ENCODE peak calls at places on chromosomes 6 and 20, in four cellular contexts. One of them, this sample, is unnamed.

GRCh38 chr6:13157293-13157692 is 171.0 kb downstream of the TBC1D7 start:
- DNase-seq in stimulated activated CD4-positive, alpha-beta T cell treated with anti-CD3 and anti-CD28 coated beads, TNF-alpha, amount 100 ng/mL, for 1 hour: no peak
- DNase-seq in A172: no peak
- DNase-seq in tibial artery: no peak
- DNase-seq in this sample: no peak

GRCh38 chr6:72580281-72580940 is 41.5 kb upstream of the KCNQ5 start:
- DNase-seq in A172: peak; percentile 83
- DNase-seq in tibial artery: peak; percentile 20
- DNase-seq in stimulated activated CD4-positive, alpha-beta T cell treated with anti-CD3 and anti-CD28 coated beads, TNF-alpha, amount 100 ng/mL, for 1 hour: no peak
- DNase-seq in this sample: peak; percentile 6

GRCh38 chr20:34190679-34191090 is 50.5 kb upstream of the ASIP start:
- DNase-seq in stimulated activated CD4-positive, alpha-beta T cell treated with anti-CD3 and anti-CD28 coated beads, TNF-alpha, amount 100 ng/mL, for 1 hour: peak; percentile 10
- DNase-seq in tibial artery: peak; percentile 49
- DNase-seq in A172: peak; percentile 75
- DNase-seq in this sample: peak; percentile 50

GRCh38 chr6:138347840-138348239 is 29.9 kb upstream of the SMIM28 start:
- DNase-seq in tibial artery: no peak
- DNase-seq in A172: no peak
- DNase-seq in stimulated activated CD4-positive, alpha-beta T cell treated with anti-CD3 and anti-CD28 coated beads, TNF-alpha, amount 100 ng/mL, for 1 hour: no peak
- DNase-seq in this sample: no peak

GRCh38 chr6:42745083-42745637 is 743 bp downstream of the TBCC start:
- DNase-seq in tibial artery: no peak
- DNase-seq in A172: peak; percentile 13
- DNase-seq in stimulated activated CD4-positive, alpha-beta T cell treated with anti-CD3 and anti-CD28 coated beads, TNF-alpha, amount 100 ng/mL, for 1 hour: no peak
- DNase-seq in this sample: no peak

GRCh38 chr6:21836292-21836691 is 242.7 kb downstream of the SOX4 start:
- DNase-seq in A172: no peak
- DNase-seq in tibial artery: no peak
- DNase-seq in stimulated activated CD4-positive, alpha-beta T cell treated with anti-CD3 and anti-CD28 coated beads, TNF-alpha, amount 100 ng/mL, for 1 hour: no peak
- DNase-seq in this sample: no peak

GRCh38 chr6:100730581-100730980 is 150.5 kb downstream of the ASCC3 start:
- DNase-seq in A172: no peak
- DNase-seq in stimulated activated CD4-positive, alpha-beta T cell treated with anti-CD3 and anti-CD28 coated beads, TNF-alpha, amount 100 ng/mL, for 1 hour: no peak
- DNase-seq in tibial artery: no peak
- DNase-seq in this sample: no peak

GRCh38 chr6:36853325-36853724 is 14.1 kb upstream of the CPNE5 start:
- DNase-seq in tibial artery: peak; percentile 70
- DNase-seq in A172: peak; percentile 90
- DNase-seq in stimulated activated CD4-positive, alpha-beta T cell treated with anti-CD3 and anti-CD28 coated beads, TNF-alpha, amount 100 ng/mL, for 1 hour: no peak
- DNase-seq in this sample: no peak

GRCh38 chr6:42547407-42548329 is 16.2 kb upstream of the UBR2 start:
- DNase-seq in A172: peak; percentile 67
- DNase-seq in stimulated activated CD4-positive, alpha-beta T cell treated with anti-CD3 and anti-CD28 coated beads, TNF-alpha, amount 100 ng/mL, for 1 hour: peak; percentile 76
- DNase-seq in tibial artery: peak; percentile 79
- DNase-seq in this sample: peak; percentile 87

GRCh38 chr6:33787336-33787953 is 1.5 kb downstream of the LEMD2 start:
- DNase-seq in A172: no peak
- DNase-seq in tibial artery: no peak
- DNase-seq in stimulated activated CD4-positive, alpha-beta T cell treated with anti-CD3 and anti-CD28 coated beads, TNF-alpha, amount 100 ng/mL, for 1 hour: no peak
- DNase-seq in this sample: no peak

GRCh38 chr6:16711551-16712249 is 49.6 kb downstream of the ATXN1 start:
- DNase-seq in A172: peak; percentile 89
- DNase-seq in stimulated activated CD4-positive, alpha-beta T cell treated with anti-CD3 and anti-CD28 coated beads, TNF-alpha, amount 100 ng/mL, for 1 hour: no peak
- DNase-seq in tibial artery: no peak
- DNase-seq in this sample: no peak

GRCh38 chr6:87054143-87054833 is 40.6 kb downstream of the CGA start:
- DNase-seq in A172: no peak
- DNase-seq in tibial artery: no peak
- DNase-seq in stimulated activated CD4-positive, alpha-beta T cell treated with anti-CD3 and anti-CD28 coated beads, TNF-alpha, amount 100 ng/mL, for 1 hour: no peak
- DNase-seq in this sample: no peak

GRCh38 chr6:69145062-69145461 is 510.0 kb downstream of the ADGRB3 start:
- DNase-seq in A172: no peak
- DNase-seq in stimulated activated CD4-positive, alpha-beta T cell treated with anti-CD3 and anti-CD28 coated beads, TNF-alpha, amount 100 ng/mL, for 1 hour: no peak
- DNase-seq in tibial artery: no peak
- DNase-seq in this sample: no peak

GRCh38 chr6:100230115-100230975 is 234.4 kb downstream of the SIM1 start:
- DNase-seq in A172: no peak
- DNase-seq in tibial artery: no peak
- DNase-seq in stimulated activated CD4-positive, alpha-beta T cell treated with anti-CD3 and anti-CD28 coated beads, TNF-alpha, amount 100 ng/mL, for 1 hour: no peak
- DNase-seq in this sample: no peak

GRCh38 chr20:5448449-5449118 is 131.8 kb upstream of the PROKR2 start:
- DNase-seq in stimulated activated CD4-positive, alpha-beta T cell treated with anti-CD3 and anti-CD28 coated beads, TNF-alpha, amount 100 ng/mL, for 1 hour: no peak
- DNase-seq in A172: peak; percentile 63
- DNase-seq in tibial artery: peak; percentile 33
- DNase-seq in this sample: peak; percentile 60

GRCh38 chr6:16663896-16664295 is 97.4 kb downstream of the ATXN1 start:
- DNase-seq in A172: no peak
- DNase-seq in tibial artery: no peak
- DNase-seq in stimulated activated CD4-positive, alpha-beta T cell treated with anti-CD3 and anti-CD28 coated beads, TNF-alpha, amount 100 ng/mL, for 1 hour: no peak
- DNase-seq in this sample: no peak

GRCh38 chr6:109869398-109870165 is 108.5 kb upstream of the GPR6 start:
- DNase-seq in stimulated activated CD4-positive, alpha-beta T cell treated with anti-CD3 and anti-CD28 coated beads, TNF-alpha, amount 100 ng/mL, for 1 hour: no peak
- DNase-seq in A172: no peak
- DNase-seq in tibial artery: no peak
- DNase-seq in this sample: peak; percentile 34

GRCh38 chr6:69022991-69023390 is 387.9 kb downstream of the ADGRB3 start:
- DNase-seq in stimulated activated CD4-positive, alpha-beta T cell treated with anti-CD3 and anti-CD28 coated beads, TNF-alpha, amount 100 ng/mL, for 1 hour: no peak
- DNase-seq in A172: peak; percentile 42
- DNase-seq in tibial artery: no peak
- DNase-seq in this sample: no peak

GRCh38 chr20:46552460-46553420 is 2.3 kb upstream of the OCSTAMP start:
- DNase-seq in tibial artery: no peak
- DNase-seq in A172: peak; percentile 29
- DNase-seq in stimulated activated CD4-positive, alpha-beta T cell treated with anti-CD3 and anti-CD28 coated beads, TNF-alpha, amount 100 ng/mL, for 1 hour: no peak
- DNase-seq in this sample: no peak

GRCh38 chr6:28496099-28496779 is 19.4 kb downstream of the GPX6 start:
- DNase-seq in A172: no peak
- DNase-seq in tibial artery: no peak
- DNase-seq in stimulated activated CD4-positive, alpha-beta T cell treated with anti-CD3 and anti-CD28 coated beads, TNF-alpha, amount 100 ng/mL, for 1 hour: no peak
- DNase-seq in this sample: no peak

GRCh38 chr20:63009044-63009961 is 2.5 kb upstream of the BHLHE23 start:
- DNase-seq in tibial artery: peak; percentile 38
- DNase-seq in A172: peak; percentile 57
- DNase-seq in stimulated activated CD4-positive, alpha-beta T cell treated with anti-CD3 and anti-CD28 coated beads, TNF-alpha, amount 100 ng/mL, for 1 hour: peak; percentile 74
- DNase-seq in this sample: peak; percentile 97

GRCh38 chr6:111850288-111850937 is 22.8 kb downstream of the FYN start:
- DNase-seq in tibial artery: no peak
- DNase-seq in A172: no peak
- DNase-seq in stimulated activated CD4-positive, alpha-beta T cell treated with anti-CD3 and anti-CD28 coated beads, TNF-alpha, amount 100 ng/mL, for 1 hour: no peak
- DNase-seq in this sample: no peak

This sample was measured in frontal cortex.